ENCODE peak calls at places on chromosomes 5 and 9, in four cellular contexts. One of them, this sample, is unnamed.
A peak's percentile ranks its signal among the peaks of the same experiment; 100 is the strongest.

GRCh38 chr5:40495172-40495699 is 184.5 kb upstream of the PTGER4 start:
- DNase-seq in K562: no peak
- DNase-seq in HL-60: peak; percentile 64
- DNase-seq in GM12878: no peak
- DNase-seq in this sample: no peak

GRCh38 chr5:20619606-20620005 is 631.6 kb upstream of the CDH18 start:
- DNase-seq in K562: no peak
- DNase-seq in HL-60: no peak
- DNase-seq in GM12878: no peak
- DNase-seq in this sample: no peak

GRCh38 chr5:65955746-65956145 is 29.4 kb downstream of the ERBIN start:
- DNase-seq in K562: no peak
- DNase-seq in HL-60: no peak
- DNase-seq in GM12878: no peak
- DNase-seq in this sample: no peak

GRCh38 chr5:95895771-95896170 is 65.9 kb downstream of the ELL2 start:
- DNase-seq in K562: no peak
- DNase-seq in HL-60: no peak
- DNase-seq in GM12878: no peak
- DNase-seq in this sample: no peak

GRCh38 chr9:35748239-35748857 is 680 bp downstream of the GBA2 start:
- DNase-seq in K562: no peak
- DNase-seq in HL-60: no peak
- DNase-seq in GM12878: no peak
- DNase-seq in this sample: no peak

GRCh38 chr5:111829701-111830100 is 72.7 kb upstream of the NREP start:
- DNase-seq in K562: no peak
- DNase-seq in HL-60: no peak
- DNase-seq in GM12878: no peak
- DNase-seq in this sample: no peak

GRCh38 chr5:4905674-4906528 is 234.2 kb upstream of the ADAMTS16 start:
- DNase-seq in K562: peak; percentile 16
- DNase-seq in HL-60: no peak
- DNase-seq in GM12878: no peak
- DNase-seq in this sample: no peak

GRCh38 chr5:150596826-150597225 is 43.6 kb upstream of the SYNPO start:
- DNase-seq in K562: no peak
- DNase-seq in HL-60: peak; percentile 47
- DNase-seq in GM12878: no peak
- DNase-seq in this sample: no peak

GRCh38 chr5:145936401-145937131 is at the start of gene SH3RF2:
- DNase-seq in K562: peak; percentile 12
- DNase-seq in HL-60: no peak
- DNase-seq in GM12878: no peak
- DNase-seq in this sample: no peak

GRCh38 chr9:124045076-124045829 is 33.7 kb downstream of the LHX2 start:
- DNase-seq in K562: no peak
- DNase-seq in HL-60: peak; percentile 34
- DNase-seq in GM12878: no peak
- DNase-seq in this sample: no peak

GRCh38 chr5:75610201-75610600 is 1.1 kb upstream of the ANKDD1B start:
- DNase-seq in K562: no peak
- DNase-seq in HL-60: no peak
- DNase-seq in GM12878: no peak
- DNase-seq in this sample: no peak

GRCh38 chr5:64594025-64594424 is 88.2 kb downstream of the RGS7BP start:
- DNase-seq in K562: no peak
- DNase-seq in HL-60: no peak
- DNase-seq in GM12878: no peak
- DNase-seq in this sample: no peak

GRCh38 chr5:81626524-81626923 is 124.4 kb downstream of the SSBP2 start:
- DNase-seq in K562: peak; percentile 24
- DNase-seq in HL-60: no peak
- DNase-seq in GM12878: no peak
- DNase-seq in this sample: no peak

GRCh38 chr5:33968133-33969005 is 16.1 kb downstream of the SLC45A2 start:
- DNase-seq in K562: no peak
- DNase-seq in HL-60: no peak
- DNase-seq in GM12878: no peak
- DNase-seq in this sample: no peak

GRCh38 chr5:143782588-143783386 is 29.2 kb upstream of the HMHB1 start:
- DNase-seq in K562: no peak
- DNase-seq in HL-60: no peak
- DNase-seq in GM12878: no peak
- DNase-seq in this sample: no peak

GRCh38 chr5:39100851-39101396 is 26.7 kb upstream of the RICTOR start:
- DNase-seq in K562: no peak
- DNase-seq in HL-60: no peak
- DNase-seq in GM12878: no peak
- DNase-seq in this sample: no peak

GRCh38 chr5:28734396-28734795 is 1696.0 kb upstream of the CDH9 start:
- DNase-seq in K562: no peak
- DNase-seq in HL-60: no peak
- DNase-seq in GM12878: no peak
- DNase-seq in this sample: no peak

DNA sequence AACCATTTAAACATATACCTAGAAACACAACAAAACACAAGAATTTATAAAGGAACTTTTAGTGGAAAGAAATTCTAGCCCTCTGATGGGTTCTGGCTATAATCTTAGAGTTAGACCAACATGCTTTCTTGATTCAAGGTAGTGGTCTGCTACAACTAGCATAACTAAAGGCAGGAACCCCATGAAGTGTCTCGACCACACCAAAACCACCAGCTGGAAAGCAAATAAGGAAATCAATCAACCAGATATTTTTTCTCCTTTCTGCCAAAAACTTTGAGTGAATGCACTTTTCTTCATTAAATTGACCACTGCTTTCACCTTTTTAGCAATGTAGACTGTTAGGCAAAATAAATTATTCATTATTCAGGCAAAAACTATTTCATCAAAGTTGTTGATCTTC is 346.4 kb downstream of the EBF1 start:
- DNase-seq in K562: no peak
- DNase-seq in HL-60: no peak
- DNase-seq in GM12878: no peak
- DNase-seq in this sample: no peak
- TF ChIP-seq SPI1 in K562: no peak
- TF ChIP-seq SPI1 in HL-60: no peak
- TF ChIP-seq SPI1 in GM12878: no peak
- TF ChIP-seq SPI1 in this sample: no peak

DNA sequence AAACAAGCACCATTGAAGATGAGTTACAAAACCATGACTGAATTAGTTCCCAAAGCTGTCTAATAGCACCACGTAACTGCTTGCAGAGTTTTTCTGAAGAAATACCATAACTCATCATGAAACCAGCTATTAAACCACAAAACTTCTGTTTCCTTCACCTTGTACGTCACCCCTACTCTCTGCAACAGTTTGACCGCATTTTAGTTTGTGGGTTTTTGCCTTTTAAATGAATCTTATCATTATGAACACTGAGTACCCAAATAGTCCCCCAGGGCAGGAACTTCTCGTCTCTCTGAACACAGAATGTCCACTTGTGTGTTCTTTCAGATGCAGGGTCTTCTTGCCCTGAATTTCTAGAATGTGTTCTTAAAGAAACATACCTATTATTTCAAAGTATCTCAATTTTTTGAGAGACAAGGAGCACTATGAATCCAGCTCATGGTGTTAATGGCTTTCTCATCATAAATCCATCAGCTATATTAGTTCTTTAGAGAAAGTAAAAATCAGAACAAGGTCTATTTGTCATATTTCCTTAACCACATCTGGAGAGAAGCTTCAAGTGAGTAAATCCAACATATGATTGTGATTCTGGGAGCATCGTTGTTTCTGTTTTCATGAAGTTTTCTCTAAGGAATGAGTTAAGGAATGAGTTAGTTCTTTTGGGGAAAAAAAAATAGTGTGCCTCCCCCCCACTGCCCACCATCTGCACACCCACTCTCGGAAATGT is 210.5 kb downstream of the AUH start:
- DNase-seq in K562: no peak
- DNase-seq in HL-60: peak; percentile 85
- DNase-seq in GM12878: peak; percentile 72
- DNase-seq in this sample: peak; percentile 51
- TF ChIP-seq SPI1 in K562: no peak
- TF ChIP-seq SPI1 in HL-60: no peak
- TF ChIP-seq SPI1 in GM12878: no peak
- TF ChIP-seq SPI1 in this sample: no peak

DNA sequence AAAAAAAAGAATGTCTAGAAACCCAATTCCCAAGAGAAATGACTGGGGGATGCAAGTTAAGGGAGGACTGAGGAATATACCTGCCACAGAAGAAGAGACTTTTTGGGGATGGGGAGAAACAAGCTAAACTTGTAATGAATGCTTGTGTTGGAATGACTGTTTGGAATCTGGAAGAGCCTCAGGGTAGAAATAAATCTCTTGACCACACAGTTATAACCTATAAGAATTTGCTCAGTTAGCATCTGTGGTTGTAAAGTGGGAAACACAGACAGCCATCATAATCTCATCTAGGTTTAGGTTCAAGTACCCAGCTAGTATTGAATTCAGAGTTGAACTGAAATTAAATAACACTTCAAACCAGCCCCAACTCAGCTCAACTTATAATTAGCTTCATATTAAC is 678.3 kb upstream of the CHD1 start:
- DNase-seq in K562: no peak
- DNase-seq in HL-60: no peak
- DNase-seq in GM12878: no peak
- DNase-seq in this sample: no peak
- TF ChIP-seq SPI1 in K562: no peak
- TF ChIP-seq SPI1 in HL-60: no peak
- TF ChIP-seq SPI1 in GM12878: no peak
- TF ChIP-seq SPI1 in this sample: no peak

DNA sequence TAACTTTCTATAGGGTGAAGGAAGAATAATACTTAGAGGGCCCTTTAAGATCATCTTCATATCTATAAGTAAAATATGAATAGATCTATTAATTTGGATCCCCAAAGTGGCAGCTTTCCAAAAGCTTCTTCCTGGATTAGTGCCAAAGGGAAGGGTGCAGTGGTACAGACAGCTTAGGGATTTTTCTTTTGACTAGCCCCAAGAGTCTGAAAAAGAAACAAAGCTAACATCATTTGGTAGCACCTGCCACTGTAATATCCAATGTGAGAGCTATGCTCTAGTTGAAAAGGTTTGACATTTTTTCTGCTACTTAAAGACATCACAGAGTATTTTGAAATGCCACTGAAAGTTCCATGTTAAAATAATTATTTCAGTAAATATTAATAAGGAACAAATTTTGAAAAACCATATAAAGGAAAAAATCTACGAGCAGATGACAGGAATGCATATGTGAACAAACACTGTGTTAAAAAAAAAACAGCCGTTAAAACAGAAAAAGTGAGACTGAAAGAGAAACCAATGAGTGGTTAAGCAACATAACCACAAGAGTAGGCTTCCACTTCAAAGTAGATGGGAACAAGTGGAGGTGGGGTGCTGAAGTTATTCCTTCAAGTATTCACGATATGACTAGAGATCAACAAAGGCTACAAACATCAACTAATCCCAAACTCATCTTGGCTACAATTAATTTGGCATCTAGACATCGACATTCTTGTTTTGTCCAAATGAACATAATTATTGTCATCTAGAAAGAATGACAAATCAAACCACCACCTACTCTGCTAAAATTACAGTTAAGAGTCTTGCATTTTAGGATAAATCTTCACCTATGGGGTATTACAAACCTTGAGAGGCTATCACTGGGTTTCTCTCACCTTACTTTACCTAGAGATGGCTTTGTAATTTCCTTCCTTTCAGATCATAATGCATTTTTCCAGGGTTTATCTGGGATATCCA is 137.5 kb downstream of the CPLANE1 start:
- DNase-seq in K562: no peak
- DNase-seq in HL-60: peak; percentile 54
- DNase-seq in GM12878: peak; percentile 64
- DNase-seq in this sample: peak; percentile 15
- TF ChIP-seq SPI1 in K562: no peak
- TF ChIP-seq SPI1 in HL-60: no peak
- TF ChIP-seq SPI1 in GM12878: no peak
- TF ChIP-seq SPI1 in this sample: no peak

DNA sequence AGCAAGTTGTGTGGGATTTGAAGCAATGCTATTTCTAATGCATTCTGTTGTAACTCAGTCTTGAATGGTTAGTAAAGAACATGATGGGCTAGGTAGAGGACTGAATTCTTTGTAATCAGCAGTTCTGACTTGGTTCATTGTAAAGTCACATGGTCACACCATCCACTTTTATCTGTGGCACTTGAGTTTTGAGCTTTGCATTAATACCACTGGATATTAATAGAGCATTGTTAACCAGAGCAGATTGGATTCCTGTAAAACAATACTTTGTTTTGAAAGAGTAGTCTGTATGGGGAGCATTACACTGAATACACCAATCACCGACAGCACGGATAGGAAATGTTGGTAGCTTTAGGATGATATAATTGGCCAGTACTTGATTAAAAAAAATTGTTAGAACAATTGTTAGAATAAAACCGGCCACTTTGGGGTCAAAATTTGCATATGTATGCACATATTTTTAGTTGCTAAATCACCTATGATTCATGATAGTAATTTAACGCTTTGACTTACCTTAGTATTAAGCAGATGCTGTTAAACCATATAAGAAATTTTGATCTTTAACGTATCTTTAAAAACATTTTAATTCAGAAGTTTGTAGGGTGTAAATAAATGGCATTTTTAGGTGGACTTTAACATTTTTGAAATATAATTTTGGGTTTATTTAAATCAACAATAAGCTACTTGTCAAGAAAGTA is 17.4 kb downstream of the SLC12A2 start:
- DNase-seq in K562: no peak
- DNase-seq in HL-60: no peak
- DNase-seq in GM12878: no peak
- DNase-seq in this sample: no peak
- TF ChIP-seq SPI1 in K562: no peak
- TF ChIP-seq SPI1 in HL-60: no peak
- TF ChIP-seq SPI1 in GM12878: no peak
- TF ChIP-seq SPI1 in this sample: no peak

GRCh38 chr5:107074991-107075390 is 595.7 kb downstream of the EFNA5 start:
- DNase-seq in K562: no peak
- DNase-seq in HL-60: no peak
- DNase-seq in GM12878: no peak
- DNase-seq in this sample: no peak

GRCh38 chr5:107067391-107067790 is 603.3 kb downstream of the EFNA5 start:
- DNase-seq in K562: no peak
- DNase-seq in HL-60: no peak
- DNase-seq in GM12878: no peak
- DNase-seq in this sample: no peak

GRCh38 chr5:107068782-107069181 is 602.0 kb downstream of the EFNA5 start:
- DNase-seq in K562: no peak
- DNase-seq in HL-60: no peak
- DNase-seq in GM12878: no peak
- DNase-seq in this sample: no peak

GRCh38 chr5:107072440-107072839 is 598.3 kb downstream of the EFNA5 start:
- DNase-seq in K562: no peak
- DNase-seq in HL-60: no peak
- DNase-seq in GM12878: no peak
- DNase-seq in this sample: no peak

GRCh38 chr5:107072967-107073366 is 597.8 kb downstream of the EFNA5 start:
- DNase-seq in K562: no peak
- DNase-seq in HL-60: no peak
- DNase-seq in GM12878: no peak
- DNase-seq in this sample: no peak
- TF ChIP-seq SPI1 in K562: no peak
- TF ChIP-seq SPI1 in HL-60: no peak
- TF ChIP-seq SPI1 in GM12878: no peak
- TF ChIP-seq SPI1 in this sample: no peak

GRCh38 chr5:88489433-88489832 is 220.8 kb upstream of the TMEM161B start:
- DNase-seq in K562: no peak
- DNase-seq in HL-60: no peak
- DNase-seq in GM12878: no peak
- DNase-seq in this sample: no peak
- TF ChIP-seq SPI1 in K562: no peak
- TF ChIP-seq SPI1 in HL-60: no peak
- TF ChIP-seq SPI1 in GM12878: no peak
- TF ChIP-seq SPI1 in this sample: no peak